ENCODE peak calls at places on chromosomes 3 and 15, in ten cellular contexts. B is K562, W is A549, P is esophagus muscularis mucosa, D is suprapubic skin, J is upper lobe of left lung, G is HepG2, S is stomach, X is ovary, I is sigmoid colon. R is an unnamed sample.

GRCh38 chr15:66895794-66896453 is 169.5 kb upstream of the SMAD3 start:
- DNase-seq in J (no peak), G (no peak), W (no peak), X (no peak), I (peak; percentile 37), P (peak; percentile 78), S (no peak), D (peak; percentile 37), B (no peak), R (no peak)

GRCh38 chr15:65004993-65005392 is 15.3 kb upstream of the SPG21 start:
- DNase-seq in J (no peak), P (no peak), D (no peak), I (no peak), B (no peak), G (no peak), X (no peak), S (no peak), W (no peak), R (no peak)

GRCh38 chr15:81939604-81940440 is 106.0 kb downstream of the MEX3B start:
- DNase-seq in G (peak; percentile 19), D (no peak), W (peak; percentile 28), P (no peak), J (no peak), I (no peak), B (peak; percentile 51), X (no peak), S (no peak), R (no peak)

GRCh38 chr3:155676252-155676981 is 68.5 kb downstream of the PLCH1 start:
- DNase-seq in W (no peak), G (no peak), J (peak; percentile 48), P (no peak), X (no peak), D (no peak), B (no peak), I (no peak), S (peak; percentile 43), R (peak; percentile 10)

GRCh38 chr3:46845860-46846623 is 17.2 kb downstream of the MYL3 start:
- DNase-seq in D (peak; percentile 91), X (peak; percentile 87), I (peak; percentile 90), G (no peak), P (no peak), B (peak; percentile 92), W (no peak), J (peak; percentile 87), S (peak; percentile 70), R (peak; percentile 79)

GRCh38 chr15:64600794-64601193 is 140.4 kb downstream of the ZNF609 start:
- DNase-seq in X (no peak), S (no peak), G (no peak), W (no peak), P (no peak), I (no peak), B (no peak), D (no peak), J (no peak), R (no peak)

GRCh38 chr15:66908503-66909095 is 156.8 kb upstream of the SMAD3 start:
- DNase-seq in G (no peak), J (no peak), I (no peak), B (no peak), X (no peak), D (peak; percentile 56), W (no peak), P (no peak), S (no peak), R (no peak)

GRCh38 chr15:75687486-75688277 is 25.0 kb downstream of the CSPG4 start:
- DNase-seq in J (no peak), S (no peak), X (no peak), G (no peak), D (no peak), P (no peak), I (no peak), B (no peak), W (no peak), R (no peak)

GRCh38 chr3:50264389-50264963 is 4.5 kb upstream of the SEMA3B start:
- DNase-seq in W (peak; percentile 48), D (no peak), B (peak; percentile 47), J (peak; percentile 87), I (peak; percentile 93), X (peak; percentile 91), P (peak; percentile 94), S (peak; percentile 65), G (peak; percentile 98), R (peak; percentile 64)

GRCh38 chr3:87810427-87810826 is 248.4 kb downstream of the CGGBP1 start:
- DNase-seq in D (no peak), P (no peak), B (no peak), S (no peak), I (no peak), X (no peak), G (no peak), J (no peak), W (no peak), R (no peak)

GRCh38 chr15:78538358-78538757 is 1.9 kb upstream of the PSMA4 start:
- DNase-seq in P (no peak), X (no peak), J (no peak), D (no peak), I (no peak), G (no peak), S (no peak), W (no peak), B (no peak), R (no peak)

GRCh38 chr15:60424006-60424405 is 26.2 kb upstream of the ANXA2 start:
- DNase-seq in W (no peak), P (no peak), I (no peak), S (no peak), B (no peak), D (no peak), G (no peak), X (no peak), J (no peak), R (no peak)

GRCh38 chr3:57081173-57081572 is 20.7 kb downstream of the SPATA12 start:
- DNase-seq in I (no peak), D (no peak), G (no peak), W (no peak), S (no peak), X (no peak), P (no peak), J (no peak), B (no peak), R (no peak)

GRCh38 chr3:148450819-148451218 is 246.9 kb upstream of the AGTR1 start:
- DNase-seq in P (no peak), I (no peak), B (no peak), D (no peak), J (no peak), G (peak; percentile 38), S (peak; percentile 26), W (no peak), X (no peak), R (no peak)

GRCh38 chr3:157606392-157607197 is 103.4 kb upstream of the VEPH1 start:
- DNase-seq in B (peak; percentile 62), D (no peak), X (peak; percentile 23), P (peak; percentile 92), W (peak; percentile 70), J (peak; percentile 44), I (peak; percentile 70), G (peak; percentile 47), S (peak; percentile 60), R (peak; percentile 45)

GRCh38 chr3:26087751-26088150 is 297.9 kb downstream of the OXSM start:
- DNase-seq in J (no peak), P (no peak), D (no peak), B (no peak), W (no peak), I (no peak), X (no peak), G (no peak), S (no peak), R (no peak)

GRCh38 chr15:86231864-86232801 is 152.5 kb downstream of the AGBL1 start:
- DNase-seq in I (no peak), S (no peak), G (peak; percentile 12), B (peak; percentile 14), D (no peak), W (peak; percentile 25), J (no peak), X (no peak), P (no peak), R (peak; percentile 17)

GRCh38 chr15:44535509-44536297 is 1.2 kb upstream of the EIF3J start:
- DNase-seq in I (peak; percentile 70), S (no peak), W (no peak), P (no peak), B (no peak), D (no peak), J (peak; percentile 43), G (peak; percentile 15), X (peak; percentile 39), R (peak; percentile 32)

GRCh38 chr3:36837089-36837488 is 72.7 kb upstream of the DCLK3 start:
- DNase-seq in S (no peak), I (no peak), G (no peak), B (no peak), W (no peak), P (no peak), J (no peak), X (no peak), D (no peak), R (no peak)
- H3K4me3 ChIP-seq in S (no peak overlapping the region), I (no peak overlapping the region), G (no peak overlapping the region), B (no peak overlapping the region), W (no peak overlapping the region), P (no peak overlapping the region), J (no peak overlapping the region), X (no peak overlapping the region), D (no peak overlapping the region), R (no peak overlapping the region)

DNA sequence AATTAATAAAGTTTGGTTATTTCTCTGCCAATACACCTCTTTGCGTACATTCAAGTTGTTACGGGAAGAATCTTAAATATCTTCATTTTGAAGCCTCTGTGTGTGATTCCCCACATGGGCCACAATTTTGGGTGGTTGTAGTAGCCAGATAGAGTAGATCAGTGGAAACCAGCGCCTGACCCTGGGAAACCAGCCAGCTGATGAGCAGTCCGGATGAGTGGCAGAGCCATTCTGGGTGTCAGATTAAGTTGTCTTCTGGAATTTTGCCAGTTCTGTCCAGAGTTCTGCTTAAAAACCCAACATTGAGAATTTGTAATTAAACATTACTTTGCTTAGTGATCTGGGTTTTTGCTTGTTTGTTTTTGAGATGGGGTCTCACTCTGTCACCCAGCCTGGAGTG is 49.7 kb downstream of the MRPS25 start:
- DNase-seq in D (no peak), B (peak; percentile 33), I (no peak), X (no peak), P (no peak), G (no peak), W (no peak), S (no peak), J (no peak), R (no peak)
- TF ChIP-seq EP300 in D (no peak), B (no peak), I (no peak), X (no peak), P (no peak), G (no peak), W (no peak), S (no peak), J (no peak), R (no peak)

GRCh38 chr15:99345832-99346462 is 94.7 kb downstream of the LRRC28 start:
- DNase-seq in G (no peak), I (no peak), W (no peak), J (no peak), P (no peak), B (no peak), S (no peak), X (no peak), D (no peak), R (no peak)
- TF ChIP-seq POLR2A in G (no peak), I (no peak), W (no peak), J (no peak), P (no peak), B (no peak), S (no peak), X (no peak), D (no peak), R (no peak)

GRCh38 chr3:113728661-113729060 is 17.4 kb downstream of the NAA50 start:
- DNase-seq in J (no peak), G (no peak), D (no peak), I (no peak), W (no peak), X (no peak), S (no peak), B (no peak), P (no peak), R (no peak)

GRCh38 chr3:113730550-113730949 is 15.5 kb downstream of the NAA50 start:
- DNase-seq in X (no peak), S (no peak), P (no peak), D (no peak), B (no peak), G (no peak), J (no peak), W (no peak), I (no peak), R (no peak)
- H3K4me3 ChIP-seq in X (no peak overlapping the region), S (no peak overlapping the region), P (no peak overlapping the region), D (no peak overlapping the region), B (no peak overlapping the region), G (no peak overlapping the region), J (no peak overlapping the region), W (no peak overlapping the region), I (no peak overlapping the region), R (no peak overlapping the region)